ENCODE peak calls at places on chromosomes 7 and 10, in six cellular contexts. G, S, T, Y, R and M are unnamed samples.

GRCh38 chr7:138195207-138195606 is 118.9 kb downstream of the AKR1D1 start:
- DNase-seq in G (no peak), S (no peak), T (no peak), Y (no peak), R (no peak), M (no peak)

GRCh38 chr10:124597677-124598165 is 136.1 kb downstream of the LHPP start:
- DNase-seq in G (no peak), S (peak; percentile 12), T (no peak), Y (no peak), R (no peak), M (no peak)

GRCh38 chr7:36286241-36286640 is 103.4 kb upstream of the ANLN start:
- DNase-seq in G (no peak), S (no peak), T (no peak), Y (no peak), R (peak; percentile 60), M (no peak)

GRCh38 chr7:117127585-117128168 is 174.4 kb downstream of the ST7 start:
- DNase-seq in G (no peak), S (peak; percentile 27), T (peak; percentile 66), Y (peak; percentile 60), R (peak; percentile 21), M (peak; percentile 29)

GRCh38 chr10:91389636-91390512 is 20.3 kb upstream of the HECTD2 start:
- DNase-seq in G (no peak), S (no peak), T (peak; percentile 38), Y (peak; percentile 54), R (no peak), M (no peak)

GRCh38 chr10:117345143-117345542 is 30.1 kb downstream of the PDZD8 start:
- DNase-seq in G (peak; percentile 85), S (no peak), T (no peak), Y (no peak), R (no peak), M (no peak)

GRCh38 chr10:28676968-28677888 is at the start of gene BAMBI:
- DNase-seq in G (peak; percentile 95), S (peak; percentile 93), T (peak; percentile 92), Y (peak; percentile 76), R (peak; percentile 91), M (peak; percentile 61)

GRCh38 chr7:30163231-30163894 is 28.6 kb downstream of the MTURN start:
- DNase-seq in G (no peak), S (no peak), T (peak; percentile 38), Y (no peak), R (no peak), M (no peak)

GRCh38 chr10:112898540-112899395 is 51.3 kb upstream of the TCF7L2 start:
- DNase-seq in G (peak; percentile 99), S (no peak), T (peak; percentile 55), Y (peak; percentile 16), R (no peak), M (no peak)

GRCh38 chr10:29540016-29540415 is 94.8 kb downstream of the SVIL start:
- DNase-seq in G (no peak), S (no peak), T (no peak), Y (no peak), R (no peak), M (no peak)

GRCh38 chr10:90195288-90195840 is 494.0 kb downstream of the KIF20B start:
- DNase-seq in G (no peak), S (no peak), T (no peak), Y (no peak), R (no peak), M (no peak)

GRCh38 chr7:30654296-30655090 is 27.8 kb downstream of the CRHR2 start:
- DNase-seq in G (no peak), S (no peak), T (no peak), Y (no peak), R (no peak), M (peak; percentile 17)

GRCh38 chr7:146772581-146772980 is 656.0 kb downstream of the CNTNAP2 start:
- DNase-seq in G (peak; percentile 91), S (no peak), T (no peak), Y (no peak), R (no peak), M (no peak)

GRCh38 chr7:156778668-156779067 is 114.3 kb downstream of the LMBR1 start:
- DNase-seq in G (no peak), S (no peak), T (no peak), Y (no peak), R (no peak), M (no peak)

GRCh38 chr10:112672706-112673105 is 225.7 kb downstream of the VTI1A start:
- DNase-seq in G (no peak), S (no peak), T (no peak), Y (no peak), R (no peak), M (no peak)

GRCh38 chr10:52420656-52421055 is 106.6 kb downstream of the DKK1 start:
- DNase-seq in G (no peak), S (no peak), T (no peak), Y (no peak), R (no peak), M (no peak)

GRCh38 chr10:112951349-112952281 is 1.6 kb downstream of the TCF7L2 start:
- DNase-seq in G (peak; percentile 89), S (peak; percentile 63), T (peak; percentile 70), Y (peak; percentile 68), R (peak; percentile 29), M (peak; percentile 60)

GRCh38 chr7:25389489-25390106 is 161.3 kb upstream of the NPVF start:
- DNase-seq in G (no peak), S (no peak), T (peak; percentile 60), Y (no peak), R (no peak), M (no peak)

GRCh38 chr10:46787321-46787615 is 124.0 kb upstream of the PTPN20 start:
- DNase-seq in G (no peak), S (no peak), T (peak; percentile 59), Y (peak; percentile 64), R (no peak), M (no peak)

GRCh38 chr10:102393411-102394078 is 2.0 kb upstream of the NFKB2 start:
- DNase-seq in G (no peak), S (no peak), T (no peak), Y (no peak), R (no peak), M (no peak)
- TF ChIP-seq CTCF in G (no peak), S (peak; percentile 96), T (no peak), Y (no peak), R (peak; percentile 87), M (peak; percentile 86)

GRCh38 chr7:154789404-154789803 is 213.5 kb downstream of the PAXIP1 start:
- DNase-seq in G (peak; percentile 75), S (no peak), T (no peak), Y (no peak), R (no peak), M (no peak)
- TF ChIP-seq CTCF in G (peak; percentile 69), S (no peak), T (peak; percentile 10), Y (no peak), R (no peak), M (no peak)

GRCh38 chr10:5776150-5776880 is 36.9 kb downstream of the GDI2 start:
- DNase-seq in G (peak; percentile 71), S (no peak), T (no peak), Y (no peak), R (no peak), M (no peak)
- TF ChIP-seq CTCF in G (peak; percentile 55), S (no peak), T (no peak), Y (no peak), R (no peak), M (no peak)

GRCh38 chr7:94276797-94277196 is 117.9 kb upstream of the COL1A2 start:
- DNase-seq in G (peak; percentile 65), S (no peak), T (peak; percentile 13), Y (peak; percentile 52), R (no peak), M (no peak)
- TF ChIP-seq CTCF in G (peak; percentile 64), S (peak; percentile 23), T (peak; percentile 40), Y (peak; percentile 77), R (no peak), M (no peak)

DNA sequence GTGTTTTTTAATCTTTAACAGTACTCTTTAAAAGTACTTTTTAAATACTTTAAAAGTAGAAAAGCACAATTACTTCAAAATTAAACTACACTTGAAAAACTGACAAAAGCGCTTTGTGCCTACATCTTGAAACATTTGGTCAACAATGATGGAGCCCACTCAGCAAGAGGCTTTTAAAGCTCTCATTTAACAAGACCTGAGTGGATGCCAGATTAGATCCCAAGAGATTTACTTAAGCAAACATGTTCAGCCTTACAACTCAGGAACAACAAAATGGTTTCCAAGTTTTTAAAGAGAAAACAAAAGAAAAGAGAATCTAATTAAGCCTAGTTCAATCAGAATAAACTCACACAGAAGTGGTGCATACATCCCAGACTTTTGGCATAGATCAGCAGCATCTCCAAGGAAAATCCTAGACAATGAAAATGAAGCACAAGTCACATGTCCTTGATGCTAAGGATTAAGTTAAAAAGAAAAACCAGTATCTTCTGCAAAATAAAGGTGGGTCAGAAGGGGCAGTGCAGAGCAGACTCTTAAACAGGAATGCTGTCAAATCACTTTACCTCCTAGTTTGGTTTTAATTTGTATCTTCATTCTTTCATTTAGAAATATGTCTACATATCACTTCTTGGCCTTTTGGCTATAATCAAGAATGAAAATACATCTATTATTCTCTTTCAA is 26.2 kb downstream of the HIBADH start:
- DNase-seq in G (no peak), S (no peak), T (no peak), Y (no peak), R (no peak), M (no peak)
- TF ChIP-seq CTCF in G (peak; percentile 65), S (no peak), T (no peak), Y (peak; percentile 16), R (no peak), M (no peak)